ENCODE peak calls at places on chromosomes 16 and 17, in five cellular contexts. T is uterus, F is WERI-Rb-1, W is stomach, D is pancreas. Y is an unnamed sample.
A peak's percentile ranks its signal among the peaks of the same experiment; 100 is the strongest.

GRCh38 chr16:88963583-88963982 is 13.4 kb downstream of the CBFA2T3 start:
- DNase-seq in T (no peak), F (no peak), W (no peak), D (no peak), Y (no peak)

GRCh38 chr17:15321556-15322250 is 19.7 kb downstream of the TEKT3 start:
- DNase-seq in T (no peak), F (no peak), W (no peak), D (no peak), Y (no peak)

GRCh38 chr17:66574123-66574522 is 260.8 kb upstream of the CACNG5 start:
- DNase-seq in T (no peak), F (no peak), W (no peak), D (no peak), Y (no peak)

GRCh38 chr17:43720311-43721060 is 38.1 kb downstream of the SOST start:
- DNase-seq in T (peak; percentile 70), F (peak; percentile 94), W (peak; percentile 78), D (peak; percentile 89), Y (peak; percentile 85)

GRCh38 chr17:82929011-82929622 is 89.3 kb upstream of the ZNF750 start:
- DNase-seq in T (no peak), F (no peak), W (no peak), D (peak; percentile 51), Y (no peak)

GRCh38 chr17:57485916-57486315 is 229.6 kb downstream of the MSI2 start:
- DNase-seq in T (no peak), F (no peak), W (no peak), D (no peak), Y (no peak)

GRCh38 chr16:30348113-30348512 is 7.0 kb downstream of the CD2BP2 start:
- DNase-seq in T (no peak), F (no peak), W (no peak), D (no peak), Y (no peak)

GRCh38 chr16:85525464-85526117 is 87.5 kb upstream of the GSE1 start:
- DNase-seq in T (no peak), F (no peak), W (no peak), D (peak; percentile 51), Y (no peak)

GRCh38 chr17:8659758-8660410 is 29.4 kb upstream of the MYH10 start:
- DNase-seq in T (no peak), F (no peak), W (no peak), D (no peak), Y (no peak)

GRCh38 chr17:8664426-8665105 is 34.0 kb upstream of the MYH10 start:
- DNase-seq in T (no peak), F (no peak), W (no peak), D (no peak), Y (no peak)

GRCh38 chr17:8662076-8662831 is 31.7 kb upstream of the MYH10 start:
- DNase-seq in T (no peak), F (no peak), W (no peak), D (no peak), Y (no peak)

GRCh38 chr17:8665681-8666080 is 35.2 kb upstream of the MYH10 start:
- DNase-seq in T (no peak), F (no peak), W (no peak), D (no peak), Y (no peak)

DNA sequence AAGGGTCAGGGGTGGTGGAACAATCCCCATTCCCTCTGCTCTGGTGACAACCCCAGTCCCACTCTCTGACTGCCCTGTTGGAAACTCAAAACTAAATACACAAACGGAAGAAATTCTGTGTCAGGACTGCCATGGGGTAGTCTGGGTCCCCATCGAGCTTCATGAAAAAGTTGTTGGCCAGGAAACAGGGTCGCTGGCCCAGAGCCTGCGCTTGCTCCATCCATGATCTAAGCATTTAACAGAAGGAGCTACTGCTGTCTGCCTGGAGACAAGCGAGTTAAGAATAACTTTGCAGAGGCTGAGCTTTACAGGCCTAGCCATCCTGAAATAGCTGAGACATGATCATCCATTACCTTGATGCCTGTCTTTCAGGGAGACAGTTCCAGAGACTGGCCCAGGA is 32.4 kb upstream of the MYH10 start:
- DNase-seq in T (no peak), F (no peak), W (no peak), D (no peak), Y (no peak)
- H3K36me3 ChIP-seq in T (no peaks in the 10 kb centered on the region), F (no peaks in the 10 kb centered on the region), W (no peaks in the 10 kb centered on the region), D (no peaks in the 10 kb centered on the region), Y (no peaks in the 10 kb centered on the region)

DNA sequence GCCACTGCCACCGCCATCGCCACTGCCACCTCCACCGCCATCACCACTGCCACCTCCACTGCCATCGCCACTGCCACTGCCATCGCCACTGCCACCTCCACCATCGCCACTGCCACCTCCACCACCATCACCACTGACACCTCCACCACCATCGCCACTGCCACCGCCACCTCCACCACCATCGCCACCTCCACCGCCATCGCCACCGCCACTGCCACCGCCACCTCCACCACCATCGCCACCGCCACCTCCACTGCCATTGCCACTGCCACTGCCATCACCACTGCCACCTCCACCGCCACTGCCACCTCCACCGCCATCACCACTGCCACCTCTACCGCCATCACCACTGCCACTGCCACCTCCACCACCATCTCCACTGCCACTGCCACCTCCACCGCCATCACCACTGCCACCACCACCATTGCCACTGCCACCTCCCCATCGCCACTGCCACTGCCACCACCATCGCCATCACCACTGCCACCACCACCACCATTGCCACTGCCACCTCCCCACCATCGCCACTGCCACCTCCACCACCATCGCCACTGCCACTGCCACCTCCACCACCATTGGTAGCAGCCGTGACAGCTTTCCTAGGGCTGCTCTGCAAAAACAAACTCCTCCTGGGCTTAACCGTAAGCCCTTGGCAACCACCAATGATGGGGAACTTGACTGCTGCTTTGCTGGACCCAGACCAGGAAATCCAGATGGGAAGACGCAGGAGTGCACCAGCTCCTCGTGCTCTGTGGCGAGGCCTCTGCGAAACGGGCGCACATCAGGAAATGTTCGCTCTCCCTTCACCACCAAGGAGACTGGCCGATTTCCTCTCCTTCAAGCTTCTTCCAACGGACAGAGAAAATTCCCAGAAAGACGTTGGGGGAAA is 147.2 kb downstream of the RBFOX3 start:
- DNase-seq in T (no peak), F (no peak), W (no peak), D (peak; percentile 21), Y (no peak)
- H3K27me3 ChIP-seq in T (no peaks in the 10 kb centered on the region), F (no peaks in the 10 kb centered on the region), W (peaks cover 25% of the 10 kb centered on the region), D (no peaks in the 10 kb centered on the region), Y (peaks cover 45% of the 10 kb centered on the region)

GRCh38 chr17:81339180-81339501 is 44.0 kb upstream of the SLC38A10 start:
- DNase-seq in T (no peak), F (no peak), W (no peak), D (no peak), Y (no peak)

GRCh38 chr17:81341347-81342061 is 46.4 kb upstream of the SLC38A10 start:
- DNase-seq in T (no peak), F (no peak), W (no peak), D (peak; percentile 83), Y (no peak)

GRCh38 chr17:81339502-81340296 is 44.6 kb upstream of the SLC38A10 start:
- DNase-seq in T (no peak), F (no peak), W (no peak), D (peak; percentile 81), Y (no peak)

GRCh38 chr17:81342062-81342699 is 47.1 kb upstream of the SLC38A10 start:
- DNase-seq in T (no peak), F (no peak), W (no peak), D (no peak), Y (no peak)

GRCh38 chr17:81340606-81341346 is 45.7 kb upstream of the SLC38A10 start:
- DNase-seq in T (no peak), F (no peak), W (no peak), D (peak; percentile 77), Y (no peak)
- H3K36me3 ChIP-seq in T (no peaks in the 10 kb centered on the region), F (peaks cover 10% of the 10 kb centered on the region), W (no peaks in the 10 kb centered on the region), D (no peaks in the 10 kb centered on the region), Y (no peaks in the 10 kb centered on the region)

GRCh38 chr17:48024149-48025039 is 13.2 kb downstream of the COPZ2 start:
- DNase-seq in T (peak; percentile 30), F (peak; percentile 25), W (peak; percentile 57), D (peak; percentile 69), Y (peak; percentile 24)

GRCh38 chr17:48025040-48025903 is 12.3 kb downstream of the COPZ2 start:
- DNase-seq in T (peak; percentile 95), F (peak; percentile 98), W (peak; percentile 98), D (peak; percentile 99), Y (peak; percentile 98)

GRCh38 chr17:48026503-48027321 is 10.9 kb downstream of the COPZ2 start:
- DNase-seq in T (peak; percentile 86), F (peak; percentile 96), W (peak; percentile 83), D (peak; percentile 92), Y (peak; percentile 83)

GRCh38 chr17:48027322-48027981 is 10.1 kb downstream of the COPZ2 start:
- DNase-seq in T (no peak), F (no peak), W (no peak), D (no peak), Y (no peak)

DNA sequence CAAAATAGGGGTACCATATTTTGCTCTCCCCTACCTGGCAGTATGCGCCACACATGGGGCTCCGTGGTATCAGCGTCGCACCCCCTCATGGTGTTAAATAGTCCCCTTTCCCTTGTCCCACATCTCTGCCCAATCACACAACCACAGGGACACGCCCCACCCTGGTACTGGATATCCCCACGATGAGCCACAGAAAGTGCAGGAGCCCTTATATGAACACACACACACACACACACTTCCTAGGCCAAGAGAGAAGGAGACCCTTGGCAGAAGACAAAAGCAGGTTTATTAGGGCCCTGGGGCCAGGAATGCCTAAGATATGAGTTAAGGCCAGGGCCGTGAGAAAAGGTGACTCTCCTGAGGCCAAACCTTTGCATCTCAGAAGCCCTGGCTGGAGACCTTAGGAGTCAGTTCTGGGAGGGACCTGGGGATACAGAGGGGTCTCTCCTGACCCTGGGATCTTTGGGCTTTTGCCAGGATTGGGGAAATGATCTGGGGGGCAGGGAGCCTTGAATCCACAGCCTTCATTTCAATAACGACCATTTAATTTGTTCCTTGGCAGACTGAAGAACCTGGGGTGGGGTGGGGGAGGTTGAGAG is 11.6 kb downstream of the COPZ2 start:
- DNase-seq in T (no peak), F (no peak), W (no peak), D (no peak), Y (no peak)
- H3K27me3 ChIP-seq in T (peaks cover 7% of the 10 kb centered on the region), F (peaks cover 5% of the 10 kb centered on the region), W (peaks cover 11% of the 10 kb centered on the region), D (no peaks in the 10 kb centered on the region), Y (peaks cover 25% of the 10 kb centered on the region)

Y was measured in heart right ventricle.